ENCODE peak calls at places on chromosomes 11 and 22, in six cellular contexts. One of them, this sample, is unnamed.

GRCh38 chr11:134466035-134466908 is 54.2 kb upstream of the B3GAT1 start:
- DNase-seq in lower leg skin: no peak
- DNase-seq in neural crest cell: peak; percentile 14
- DNase-seq in heart left ventricle: no peak
- DNase-seq in glutamatergic neuron: peak; percentile 66
- DNase-seq in stimulated activated CD4-positive, alpha-beta T cell treated with anti-CD3 and anti-CD28 coated beads, Interleukin-2, amount 100 ng/mL, for 48 hours: no peak
- DNase-seq in this sample: no peak

GRCh38 chr11:65403607-65404121 is 17.2 kb downstream of the FRMD8 start:
- DNase-seq in lower leg skin: no peak
- DNase-seq in glutamatergic neuron: no peak
- DNase-seq in neural crest cell: no peak
- DNase-seq in heart left ventricle: peak; percentile 45
- DNase-seq in stimulated activated CD4-positive, alpha-beta T cell treated with anti-CD3 and anti-CD28 coated beads, Interleukin-2, amount 100 ng/mL, for 48 hours: no peak
- DNase-seq in this sample: no peak

GRCh38 chr11:118156531-118157185 is 4.0 kb upstream of the SCN4B start:
- DNase-seq in stimulated activated CD4-positive, alpha-beta T cell treated with anti-CD3 and anti-CD28 coated beads, Interleukin-2, amount 100 ng/mL, for 48 hours: no peak
- DNase-seq in neural crest cell: no peak
- DNase-seq in heart left ventricle: no peak
- DNase-seq in lower leg skin: no peak
- DNase-seq in glutamatergic neuron: no peak
- DNase-seq in this sample: no peak

GRCh38 chr22:27962268-27963191 is 43.5 kb upstream of the PITPNB start:
- DNase-seq in heart left ventricle: no peak
- DNase-seq in lower leg skin: no peak
- DNase-seq in stimulated activated CD4-positive, alpha-beta T cell treated with anti-CD3 and anti-CD28 coated beads, Interleukin-2, amount 100 ng/mL, for 48 hours: no peak
- DNase-seq in neural crest cell: no peak
- DNase-seq in glutamatergic neuron: no peak
- DNase-seq in this sample: no peak

GRCh38 chr22:17672417-17672991 is 33.9 kb downstream of the BCL2L13 start:
- DNase-seq in neural crest cell: no peak
- DNase-seq in stimulated activated CD4-positive, alpha-beta T cell treated with anti-CD3 and anti-CD28 coated beads, Interleukin-2, amount 100 ng/mL, for 48 hours: no peak
- DNase-seq in lower leg skin: no peak
- DNase-seq in glutamatergic neuron: no peak
- DNase-seq in heart left ventricle: no peak
- DNase-seq in this sample: no peak

GRCh38 chr11:78248191-78248590 is 59.5 kb downstream of the USP35 start:
- DNase-seq in heart left ventricle: no peak
- DNase-seq in lower leg skin: no peak
- DNase-seq in glutamatergic neuron: no peak
- DNase-seq in stimulated activated CD4-positive, alpha-beta T cell treated with anti-CD3 and anti-CD28 coated beads, Interleukin-2, amount 100 ng/mL, for 48 hours: no peak
- DNase-seq in neural crest cell: no peak
- DNase-seq in this sample: no peak

GRCh38 chr11:120281161-120281795 is 41.3 kb downstream of the POU2F3 start:
- DNase-seq in lower leg skin: no peak
- DNase-seq in stimulated activated CD4-positive, alpha-beta T cell treated with anti-CD3 and anti-CD28 coated beads, Interleukin-2, amount 100 ng/mL, for 48 hours: no peak
- DNase-seq in neural crest cell: no peak
- DNase-seq in glutamatergic neuron: no peak
- DNase-seq in heart left ventricle: no peak
- DNase-seq in this sample: no peak

GRCh38 chr11:100151944-100152343 is 535.1 kb upstream of the ARHGAP42 start:
- DNase-seq in stimulated activated CD4-positive, alpha-beta T cell treated with anti-CD3 and anti-CD28 coated beads, Interleukin-2, amount 100 ng/mL, for 48 hours: no peak
- DNase-seq in heart left ventricle: no peak
- DNase-seq in neural crest cell: no peak
- DNase-seq in glutamatergic neuron: no peak
- DNase-seq in lower leg skin: no peak
- DNase-seq in this sample: no peak